ENCODE peak calls at places on chromosomes 13 and 19, in four cellular contexts. One of them, this sample, is unnamed.

GRCh38 chr13:67964091-67964490 is 734.0 kb upstream of the PCDH9 start:
- DNase-seq in HepG2: no peak
- DNase-seq in K562: no peak
- DNase-seq in GM12878: no peak
- DNase-seq in this sample: no peak

GRCh38 chr19:38515906-38516305 is 82.4 kb downstream of the RYR1 start:
- DNase-seq in HepG2: no peak
- DNase-seq in K562: no peak
- DNase-seq in GM12878: no peak
- DNase-seq in this sample: no peak

GRCh38 chr13:84870190-84870589 is 929.0 kb downstream of the SLITRK6 start:
- DNase-seq in HepG2: peak; percentile 2
- DNase-seq in K562: no peak
- DNase-seq in GM12878: no peak
- DNase-seq in this sample: no peak

GRCh38 chr13:39596685-39597084 is 6.3 kb downstream of the LHFPL6 start:
- DNase-seq in HepG2: no peak
- DNase-seq in K562: no peak
- DNase-seq in GM12878: no peak
- DNase-seq in this sample: no peak

GRCh38 chr13:95684463-95684862 is 7.5 kb downstream of the DNAJC3 start:
- DNase-seq in HepG2: no peak
- DNase-seq in K562: no peak
- DNase-seq in GM12878: no peak
- DNase-seq in this sample: no peak

GRCh38 chr19:1503089-1503924 is 9.5 kb downstream of the ADAMTSL5 start:
- DNase-seq in HepG2: no peak
- DNase-seq in K562: peak; percentile 87
- DNase-seq in GM12878: no peak
- DNase-seq in this sample: peak; percentile 93

GRCh38 chr19:19485161-19485997 is 30.0 kb downstream of the TSSK6 start:
- DNase-seq in HepG2: no peak
- DNase-seq in K562: no peak
- DNase-seq in GM12878: no peak
- DNase-seq in this sample: no peak

GRCh38 chr19:36916991-36917390 is 859 bp downstream of the ZNF568 start:
- DNase-seq in HepG2: no peak
- DNase-seq in K562: no peak
- DNase-seq in GM12878: no peak
- DNase-seq in this sample: no peak

GRCh38 chr13:66992183-66992582 is 238.0 kb downstream of the PCDH9 start:
- DNase-seq in HepG2: no peak
- DNase-seq in K562: no peak
- DNase-seq in GM12878: no peak
- DNase-seq in this sample: no peak

GRCh38 chr19:19530423-19530804 is 1.7 kb downstream of the YJEFN3 start:
- DNase-seq in HepG2: no peak
- DNase-seq in K562: no peak
- DNase-seq in GM12878: no peak
- DNase-seq in this sample: no peak

GRCh38 chr13:47294691-47295090 is 397.8 kb upstream of the HTR2A start:
- DNase-seq in HepG2: no peak
- DNase-seq in K562: no peak
- DNase-seq in GM12878: no peak
- DNase-seq in this sample: no peak

GRCh38 chr13:102846261-102847015 is 606 bp downstream of the ERCC5 start:
- DNase-seq in HepG2: peak; percentile 21
- DNase-seq in K562: peak; percentile 37
- DNase-seq in GM12878: no peak
- DNase-seq in this sample: no peak

GRCh38 chr19:43425567-43426392 is 11.1 kb downstream of the TEX101 start:
- DNase-seq in HepG2: no peak
- DNase-seq in K562: peak; percentile 15
- DNase-seq in GM12878: no peak
- DNase-seq in this sample: no peak

GRCh38 chr13:97226788-97227627 is 4.9 kb downstream of the MBNL2 start:
- DNase-seq in HepG2: no peak
- DNase-seq in K562: peak; percentile 76
- DNase-seq in GM12878: no peak
- DNase-seq in this sample: no peak

GRCh38 chr13:97224544-97225324 is 2.6 kb downstream of the MBNL2 start:
- DNase-seq in HepG2: peak; percentile 66
- DNase-seq in K562: no peak
- DNase-seq in GM12878: no peak
- DNase-seq in this sample: no peak

GRCh38 chr13:97225533-97225932 is 3.4 kb downstream of the MBNL2 start:
- DNase-seq in HepG2: no peak
- DNase-seq in K562: no peak
- DNase-seq in GM12878: no peak
- DNase-seq in this sample: no peak

GRCh38 chr13:97223711-97224461 is 1.8 kb downstream of the MBNL2 start:
- DNase-seq in HepG2: peak; percentile 64
- DNase-seq in K562: peak; percentile 66
- DNase-seq in GM12878: no peak
- DNase-seq in this sample: no peak

DNA sequence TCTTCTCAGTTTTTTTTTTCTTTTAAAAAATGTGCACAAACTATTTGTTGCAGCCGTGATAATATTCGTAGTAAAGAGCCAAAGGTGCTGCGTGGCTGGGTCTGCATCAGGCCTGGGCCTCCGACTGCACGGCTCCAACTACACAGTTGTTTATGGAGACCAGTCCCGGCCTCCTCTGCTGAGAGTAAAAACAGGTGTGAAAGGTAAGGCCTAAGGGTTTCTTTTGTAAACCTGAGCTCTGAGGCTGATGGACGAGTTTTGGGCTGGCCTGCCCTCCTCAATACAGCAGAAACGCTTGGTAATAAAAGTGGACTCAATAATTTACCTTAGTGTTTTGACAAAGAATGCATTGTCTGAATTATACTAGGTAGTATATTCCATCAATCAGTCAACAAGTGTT is 3.9 kb downstream of the MBNL2 start:
- DNase-seq in HepG2: no peak
- DNase-seq in K562: peak; percentile 37
- DNase-seq in GM12878: no peak
- DNase-seq in this sample: no peak
- TF ChIP-seq HDAC6 in HepG2: no peak
- TF ChIP-seq HDAC6 in K562: no peak
- TF ChIP-seq HDAC6 in GM12878: no peak
- TF ChIP-seq HDAC6 in this sample: no peak

DNA sequence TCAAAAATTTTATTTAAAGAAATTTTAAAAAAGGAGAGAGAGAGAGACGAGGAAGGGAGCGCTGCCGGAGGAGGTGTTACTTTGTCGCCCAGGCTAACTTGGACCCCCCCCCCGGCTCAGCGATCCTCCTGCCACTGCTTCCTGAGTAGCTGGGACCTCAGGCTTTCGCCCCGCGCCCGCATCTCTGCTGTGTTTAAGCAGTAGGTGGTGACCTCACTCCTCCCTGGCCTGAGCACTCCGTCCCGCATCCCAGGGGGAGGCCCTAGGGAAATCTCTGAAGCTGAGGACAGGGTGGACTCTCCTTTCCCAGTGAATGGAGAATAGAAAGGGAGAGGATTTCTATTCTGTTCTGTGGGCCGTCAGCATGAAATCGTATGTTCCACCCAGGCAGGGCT is 481 bp upstream of the ZNF845 start:
- DNase-seq in HepG2: no peak
- DNase-seq in K562: peak; percentile 4
- DNase-seq in GM12878: no peak
- DNase-seq in this sample: no peak
- TF ChIP-seq HDAC6 in HepG2: no peak
- TF ChIP-seq HDAC6 in K562: no peak
- TF ChIP-seq HDAC6 in GM12878: no peak
- TF ChIP-seq HDAC6 in this sample: no peak

GRCh38 chr19:52007436-52007804 is 591 bp downstream of the ZNF615 start:
- DNase-seq in HepG2: no peak
- DNase-seq in K562: no peak
- DNase-seq in GM12878: no peak
- DNase-seq in this sample: no peak

GRCh38 chr19:52010674-52011073 is 2.7 kb upstream of the ZNF615 start:
- DNase-seq in HepG2: no peak
- DNase-seq in K562: no peak
- DNase-seq in GM12878: no peak
- DNase-seq in this sample: no peak

DNA sequence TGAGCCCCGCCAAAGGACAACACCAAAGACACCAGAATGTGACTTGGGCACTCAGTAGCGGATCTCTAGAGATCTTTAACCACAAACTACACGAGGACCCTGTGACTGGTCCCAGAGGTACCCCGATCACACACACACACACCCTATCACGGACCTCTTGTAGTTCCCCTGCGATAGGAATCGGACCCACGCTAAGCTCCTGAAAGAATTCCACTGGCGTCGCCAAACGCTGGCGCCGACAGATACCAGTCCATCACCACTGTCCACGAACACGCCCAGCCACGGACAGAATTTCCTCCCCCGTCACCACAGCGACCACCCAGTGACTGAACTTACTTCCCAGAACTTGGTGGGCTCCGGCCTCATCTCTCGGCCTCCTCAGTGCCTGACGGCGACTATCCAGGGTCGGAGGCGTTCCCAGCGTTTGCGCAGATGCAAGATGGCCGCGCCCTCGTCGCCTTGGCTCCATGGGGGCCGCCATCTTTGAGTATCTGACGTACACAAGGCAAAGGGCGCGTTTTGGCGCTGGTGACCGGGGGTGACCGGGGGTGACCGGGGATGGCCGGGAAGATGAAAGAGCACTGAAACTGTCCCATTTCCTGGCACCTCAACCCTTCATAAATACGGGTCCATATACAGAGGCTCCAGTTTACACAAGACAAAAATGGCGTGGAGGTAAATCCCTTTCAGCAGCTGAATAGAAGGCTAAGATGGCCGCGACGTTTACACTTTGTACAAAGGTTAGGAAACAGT is at the start of gene ZNF615:
- DNase-seq in HepG2: peak; percentile 76
- DNase-seq in K562: peak; percentile 92
- DNase-seq in GM12878: peak; percentile 47
- DNase-seq in this sample: peak; percentile 60
- TF ChIP-seq HDAC6 in HepG2: no peak
- TF ChIP-seq HDAC6 in K562: no peak
- TF ChIP-seq HDAC6 in GM12878: no peak
- TF ChIP-seq HDAC6 in this sample: no peak

DNA sequence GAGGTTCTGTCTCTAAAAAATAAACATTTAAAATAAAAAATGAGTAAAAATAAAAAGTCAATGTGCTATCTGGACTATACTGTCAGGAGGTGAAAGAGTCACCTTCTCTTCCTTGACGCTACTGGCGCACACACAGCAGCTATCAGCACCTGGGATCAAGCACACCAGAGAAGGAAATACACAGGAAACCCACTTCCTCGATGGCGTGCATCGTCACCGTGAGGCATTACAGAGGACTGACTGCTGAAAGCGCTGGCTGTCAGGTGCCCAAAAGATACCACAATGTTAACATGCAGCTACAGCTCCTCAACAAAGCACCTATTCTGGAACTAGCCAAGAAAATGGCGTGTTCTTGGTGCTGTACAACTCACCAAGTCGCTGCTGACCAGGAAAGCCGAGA is 6.1 kb downstream of the SLC35E1 start:
- DNase-seq in HepG2: no peak
- DNase-seq in K562: no peak
- DNase-seq in GM12878: no peak
- DNase-seq in this sample: no peak
- TF ChIP-seq HDAC6 in HepG2: no peak
- TF ChIP-seq HDAC6 in K562: no peak
- TF ChIP-seq HDAC6 in GM12878: no peak
- TF ChIP-seq HDAC6 in this sample: no peak

This sample was measured in H1.